ENCODE peak calls at places on chromosome 13, in nine cellular contexts. P is CD4-positive, alpha-beta memory T cell; O is Daoy; G is GM04503; Z is H9; D is Peyer's patch; E is thoracic aorta; T is psoas muscle; C is activated T-cell treated with anti-CD3 and anti-CD28 coated beads for 1 hour. K is an unnamed sample.

GRCh38 chr13:40558656-40559055 is 107.8 kb downstream of the FOXO1 start:
- DNase-seq in E (no peak), C (no peak), P (no peak), G (no peak), D (no peak), T (no peak), Z (no peak), O (no peak), K (no peak)

GRCh38 chr13:63393112-63393511 is 1977.5 kb upstream of the PCDH20 start:
- DNase-seq in T (no peak), G (no peak), O (no peak), P (no peak), Z (no peak), C (no peak), E (no peak), D (no peak), K (no peak)

GRCh38 chr13:35979378-35979911 is 151.7 kb downstream of the DCLK1 start:
- DNase-seq in Z (no peak), D (peak; percentile 33), G (peak; percentile 81), O (peak; percentile 76), T (peak; percentile 81), C (no peak), E (peak; percentile 76), P (no peak), K (peak; percentile 85)

GRCh38 chr13:23599083-23599925 is 29.1 kb downstream of the TNFRSF19 start:
- DNase-seq in C (no peak), E (no peak), G (no peak), D (no peak), T (no peak), P (no peak), O (no peak), Z (peak; percentile 44), K (no peak)

GRCh38 chr13:25836709-25837316 is 215.0 kb downstream of the SHISA2 start:
- DNase-seq in Z (no peak), E (no peak), C (no peak), P (no peak), T (no peak), G (no peak), D (no peak), O (no peak), K (no peak)

GRCh38 chr13:106899444-106899843 is 331.5 kb upstream of the ARGLU1 start:
- DNase-seq in D (no peak), P (no peak), O (no peak), C (no peak), T (no peak), G (no peak), Z (no peak), E (no peak), K (no peak)

GRCh38 chr13:108304170-108305068 is 34.9 kb downstream of the TNFSF13B start:
- DNase-seq in Z (no peak), T (no peak), O (no peak), C (no peak), P (no peak), D (no peak), G (no peak), E (no peak), K (no peak)

GRCh38 chr13:99326012-99326411 is 18.8 kb upstream of the GPR183 start:
- DNase-seq in D (no peak), P (peak; percentile 28), E (no peak), C (no peak), G (no peak), O (no peak), T (no peak), Z (no peak), K (no peak)

GRCh38 chr13:34349091-34349722 is 531.3 kb downstream of the RFC3 start:
- DNase-seq in G (peak; percentile 98), O (peak; percentile 49), Z (no peak), C (no peak), E (no peak), T (peak; percentile 79), P (no peak), D (peak; percentile 17), K (peak; percentile 83)

GRCh38 chr13:111115051-111115840 is at the start of gene ARHGEF7:
- DNase-seq in T (peak; percentile 66), C (no peak), Z (no peak), E (no peak), P (no peak), D (no peak), O (peak; percentile 38), G (no peak), K (peak; percentile 61)